ENCODE peak calls at places on chromosomes 6 and 20, in seven cellular contexts. E, F, U, L, V, Q and M are unnamed samples.
A peak's percentile ranks its signal among the peaks of the same experiment; 100 is the strongest.

GRCh38 chr6:112235956-112236355 is 18.4 kb downstream of the LAMA4 start:
- DNase-seq in E (no peak), F (no peak), U (no peak), L (no peak), V (no peak), Q (peak; percentile 97), M (no peak)

GRCh38 chr20:47576516-47577033 is 74.9 kb downstream of the NCOA3 start:
- DNase-seq in E (peak; percentile 28), F (peak; percentile 42), U (no peak), L (no peak), V (no peak), Q (peak; percentile 91), M (peak; percentile 45)

GRCh38 chr6:149728499-149729234 is 10.8 kb upstream of the LATS1 start:
- DNase-seq in E (no peak), F (no peak), U (no peak), L (no peak), V (no peak), Q (no peak), M (no peak)

GRCh38 chr6:118370722-118371121 is 177.4 kb upstream of the PLN start:
- DNase-seq in E (no peak), F (no peak), U (no peak), L (no peak), V (no peak), Q (peak; percentile 16), M (no peak)

GRCh38 chr6:94272327-94272726 is 853.0 kb upstream of the EPHA7 start:
- DNase-seq in E (peak; percentile 17), F (no peak), U (no peak), L (no peak), V (no peak), Q (no peak), M (no peak)

GRCh38 chr6:10583509-10583908 is 62.4 kb downstream of the GCNT2 start:
- DNase-seq in E (no peak), F (no peak), U (no peak), L (no peak), V (no peak), Q (no peak), M (no peak)

GRCh38 chr6:67640462-67640861 is 994.6 kb upstream of the ADGRB3 start:
- DNase-seq in E (no peak), F (no peak), U (no peak), L (no peak), V (no peak), Q (peak; percentile 62), M (no peak)

GRCh38 chr6:131924881-131925474 is 26.2 kb downstream of the CCN2 start:
- DNase-seq in E (no peak), F (no peak), U (no peak), L (no peak), V (no peak), Q (peak; percentile 60), M (no peak)

GRCh38 chr6:66421570-66421969 is 714.5 kb upstream of the EYS start:
- DNase-seq in E (no peak), F (no peak), U (no peak), L (no peak), V (no peak), Q (peak; percentile 5), M (no peak)

GRCh38 chr6:75386050-75386770 is 101.6 kb upstream of the TMEM30A start:
- DNase-seq in E (no peak), F (no peak), U (no peak), L (no peak), V (no peak), Q (peak; percentile 86), M (no peak)

GRCh38 chr20:440636-441035 is 21.7 kb downstream of the TBC1D20 start:
- DNase-seq in E (no peak), F (no peak), U (no peak), L (no peak), V (peak; percentile 65), Q (peak; percentile 71), M (no peak)

GRCh38 chr6:28673800-28674671 is 148.4 kb downstream of the GPX5 start:
- DNase-seq in E (no peak), F (no peak), U (no peak), L (no peak), V (no peak), Q (peak; percentile 71), M (peak; percentile 70)

GRCh38 chr6:1285589-1286340 is 26.1 kb upstream of the FOXQ1 start:
- DNase-seq in E (no peak), F (no peak), U (no peak), L (no peak), V (no peak), Q (peak; percentile 81), M (no peak)

GRCh38 chr6:501891-502601 is 110.5 kb downstream of the IRF4 start:
- DNase-seq in E (no peak), F (no peak), U (peak; percentile 25), L (no peak), V (no peak), Q (no peak), M (peak; percentile 55)

GRCh38 chr6:103183831-103184411 is 1675.8 kb downstream of the HACE1 start:
- DNase-seq in E (no peak), F (no peak), U (no peak), L (no peak), V (no peak), Q (no peak), M (no peak)

GRCh38 chr6:95589067-95589466 is 11.7 kb downstream of the MANEA start:
- DNase-seq in E (no peak), F (no peak), U (no peak), L (no peak), V (no peak), Q (no peak), M (no peak)

GRCh38 chr6:136244061-136244616 is 6.0 kb downstream of the MTFR2 start:
- DNase-seq in E (no peak), F (no peak), U (no peak), L (no peak), V (no peak), Q (peak; percentile 76), M (no peak)

GRCh38 chr6:113610377-113610988 is 246.7 kb upstream of the MARCKS start:
- DNase-seq in E (no peak), F (no peak), U (no peak), L (no peak), V (no peak), Q (no peak), M (no peak)